ENCODE peak calls at places on chromosomes 3 and 15, in seven cellular contexts. T is activated CD8-positive, alpha-beta memory T cell treated with anti-CD3 and anti-CD28 coated beads, Interleukin-2, amount 10 ng/mL, durations not matched to agents 7 days and 5 days; L is epithelial cell of esophagus; I is iris pigment epithelial cell; U is RCC 7860; J is activated naive CD8-positive, alpha-beta T cell treated with anti-CD3 and anti-CD28 coated beads, Interleukin-2, amount 50 U/mL, for 24 hours; O is stimulated activated CD4-positive, alpha-beta T cell treated with anti-CD3 and anti-CD28 coated beads, TNF-alpha, amount 100 ng/mL, for 1 hour. H is an unnamed sample.

GRCh38 chr3:153130312-153130977 is 31.6 kb upstream of the RAP2B start:
- DNase-seq in T (no peak), L (peak), I (peak), U (peak), J (no peak), O (no peak), H (peak)

GRCh38 chr3:9229886-9230285 is 19.6 kb downstream of the SRGAP3 start:
- DNase-seq in T (no peak), L (no peak), I (no peak), U (no peak), J (no peak), O (no peak), H (no peak)

GRCh38 chr15:100559330-100559729 is 30.6 kb upstream of the CERS3 start:
- DNase-seq in T (no peak), L (peak), I (peak), U (no peak), J (no peak), O (no peak), H (no peak)

GRCh38 chr15:85673326-85673725 is 121.4 kb downstream of the KLHL25 start:
- DNase-seq in T (no peak), L (no peak), I (no peak), U (no peak), J (no peak), O (no peak), H (no peak)

GRCh38 chr15:56837281-56837680 is 81.2 kb upstream of the TCF12 start:
- DNase-seq in T (no peak), L (no peak), I (peak), U (no peak), J (no peak), O (no peak), H (no peak)

GRCh38 chr3:7144696-7145308 is 283.9 kb downstream of the GRM7 start:
- DNase-seq in T (no peak), L (peak), I (no peak), U (no peak), J (no peak), O (no peak), H (no peak)

GRCh38 chr15:89805241-89806216 is 9.1 kb downstream of the ANPEP start:
- DNase-seq in T (no peak), L (no peak), I (no peak), U (no peak), J (no peak), O (no peak), H (no peak)

GRCh38 chr15:78103406-78104118 is 11.2 kb downstream of the SH2D7 start:
- DNase-seq in T (peak), L (no peak), I (no peak), U (no peak), J (peak), O (no peak), H (no peak)

GRCh38 chr3:37032961-37033360 is 39.6 kb downstream of the MLH1 start:
- DNase-seq in T (no peak), L (no peak), I (no peak), U (no peak), J (no peak), O (no peak), H (no peak)

GRCh38 chr3:147195896-147196295 is 210.4 kb downstream of the ZIC4 start:
- DNase-seq in T (no peak), L (no peak), I (peak), U (no peak), J (no peak), O (no peak), H (peak)

GRCh38 chr3:38600551-38600950 is 48.9 kb downstream of the SCN5A start:
- DNase-seq in T (no peak), L (no peak), I (no peak), U (no peak), J (no peak), O (no peak), H (no peak)

GRCh38 chr15:72166716-72167417 is 30.7 kb downstream of the GRAMD2A start:
- DNase-seq in T (no peak), L (no peak), I (no peak), U (no peak), J (no peak), O (no peak), H (no peak)

GRCh38 chr3:11953778-11954177 is 50.4 kb upstream of the SYN2 start:
- DNase-seq in T (no peak), L (no peak), I (no peak), U (no peak), J (no peak), O (no peak), H (no peak)

GRCh38 chr3:23748398-23749110 is 57.2 kb upstream of the UBE2E1 start:
- DNase-seq in T (no peak), L (peak), I (peak), U (no peak), J (no peak), O (no peak), H (peak)

GRCh38 chr3:162390891-162391290 is 894.3 kb downstream of the OTOL1 start:
- DNase-seq in T (no peak), L (peak), I (peak), U (peak), J (no peak), O (no peak), H (peak)

GRCh38 chr3:111252795-111253194 is 181.2 kb downstream of the NECTIN3 start:
- DNase-seq in T (no peak), L (peak), I (peak), U (peak), J (no peak), O (no peak), H (peak)

GRCh38 chr15:58572521-58572920 is 140.7 kb downstream of the LIPC start:
- DNase-seq in T (no peak), L (no peak), I (no peak), U (no peak), J (no peak), O (no peak), H (no peak)

GRCh38 chr15:89164712-89165211 is 56.6 kb downstream of the RLBP1 start:
- DNase-seq in T (no peak), L (no peak), I (no peak), U (no peak), J (no peak), O (no peak), H (no peak)

H was measured in NCI-H226.